ENCODE peak calls at places on chromosomes 3 and 15, in six cellular contexts. C is ovary, K is heart left ventricle, P is esophagus squamous epithelium, Z is suprapubic skin, N is K562. U is an unnamed sample. For H3K9me3, the result is how much of the 10 kb centered on the place peaks cover.

GRCh38 chr3:138861755-138862333 is 27.1 kb upstream of the PIK3CB start:
- DNase-seq in C (no peak), K (no peak), P (no peak), Z (no peak), N (no peak), U (no peak)

GRCh38 chr3:16147226-16147625 is 27.3 kb upstream of the GALNT15 start:
- DNase-seq in C (no peak), K (no peak), P (no peak), Z (no peak), N (no peak), U (no peak)

GRCh38 chr15:59199775-59200465 is 6.7 kb upstream of the LDHAL6B start:
- DNase-seq in C (no peak), K (no peak), P (no peak), Z (no peak), N (no peak), U (no peak)

GRCh38 chr3:37074178-37074577 is 80.9 kb downstream of the MLH1 start:
- DNase-seq in C (no peak), K (no peak), P (no peak), Z (no peak), N (no peak), U (no peak)

GRCh38 chr3:71514621-71515020 is 68.9 kb downstream of the FOXP1 start:
- DNase-seq in C (no peak), K (no peak), P (no peak), Z (no peak), N (no peak), U (no peak)

GRCh38 chr3:69324362-69325025 is 61.4 kb downstream of the FRMD4B start:
- DNase-seq in C (no peak), K (no peak), P (no peak), Z (no peak), N (no peak), U (no peak)

GRCh38 chr3:174317005-174317404 is 542.1 kb upstream of the NAALADL2 start:
- DNase-seq in C (no peak), K (no peak), P (no peak), Z (no peak), N (no peak), U (no peak)

GRCh38 chr3:175932586-175932985 is 1073.5 kb downstream of the NAALADL2 start:
- DNase-seq in C (no peak), K (no peak), P (no peak), Z (no peak), N (no peak), U (no peak)

GRCh38 chr3:111595239-111595638 is at the start of gene ZBED2:
- DNase-seq in C (no peak), K (no peak), P (no peak), Z (no peak), N (no peak), U (no peak)

GRCh38 chr3:140568842-140569520 is 108.9 kb upstream of the TRIM42 start:
- DNase-seq in C (peak), K (peak), P (no peak), Z (no peak), N (no peak), U (peak)

GRCh38 chr3:99250821-99251355 is 349.4 kb upstream of the DCBLD2 start:
- DNase-seq in C (no peak), K (no peak), P (no peak), Z (no peak), N (no peak), U (no peak)

GRCh38 chr15:90334304-90334731 is 17.8 kb upstream of the ZNF774 start:
- DNase-seq in C (no peak), K (no peak), P (no peak), Z (no peak), N (no peak), U (no peak)

GRCh38 chr15:60660290-60661051 is 181.5 kb upstream of the ICE2 start:
- DNase-seq in C (peak), K (no peak), P (no peak), Z (no peak), N (no peak), U (peak)

GRCh38 chr15:98753726-98754125 is 105.4 kb downstream of the IGF1R start:
- DNase-seq in C (no peak), K (no peak), P (no peak), Z (no peak), N (no peak), U (no peak)
- H3K27ac ChIP-seq in C (no peak), K (no peak), P (no peak), Z (no peak), N (no peak), U (no peak)

DNA sequence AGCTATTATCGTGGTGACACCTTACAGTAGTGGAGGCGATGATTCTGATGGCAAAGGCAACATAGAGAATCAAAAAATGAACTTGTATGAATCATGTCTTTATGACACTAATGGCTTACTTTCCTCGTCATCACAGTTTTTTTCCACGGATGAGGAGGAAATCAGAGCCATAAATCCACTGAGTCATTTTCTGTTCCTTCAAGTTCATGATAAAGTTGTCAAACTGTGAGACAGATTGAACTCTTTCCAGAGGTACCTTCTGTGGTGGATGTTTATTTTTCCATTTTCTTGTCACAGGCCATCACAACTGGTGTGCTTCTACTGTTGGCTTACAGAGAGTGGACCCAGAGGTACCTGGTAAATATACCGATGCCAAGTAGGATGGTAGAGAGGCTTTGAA is 8.5 kb downstream of the TMEM212 start:
- DNase-seq in C (no peak), K (no peak), P (no peak), Z (no peak), N (no peak), U (no peak)
- H3K9me3 ChIP-seq in C (under half), K (under half), P (under half), Z (under half), N (under half), U (under half)

GRCh38 chr15:63006032-63006878 is 36.3 kb upstream of the TPM1 start:
- DNase-seq in C (no peak), K (no peak), P (no peak), Z (no peak), N (no peak), U (no peak)
- H3K27ac ChIP-seq in C (no peak), K (peak), P (no peak), Z (no peak), N (no peak), U (no peak)

GRCh38 chr15:24747376-24747775 is 71.8 kb downstream of the NPAP1 start:
- DNase-seq in C (no peak), K (no peak), P (no peak), Z (no peak), N (no peak), U (no peak)

GRCh38 chr15:24746094-24746493 is 70.5 kb downstream of the NPAP1 start:
- DNase-seq in C (no peak), K (no peak), P (no peak), Z (no peak), N (no peak), U (no peak)

GRCh38 chr15:24752354-24752753 is 76.8 kb downstream of the NPAP1 start:
- DNase-seq in C (no peak), K (no peak), P (no peak), Z (no peak), N (no peak), U (no peak)

GRCh38 chr15:24745276-24745675 is 69.7 kb downstream of the NPAP1 start:
- DNase-seq in C (no peak), K (no peak), P (no peak), Z (no peak), N (no peak), U (no peak)

DNA sequence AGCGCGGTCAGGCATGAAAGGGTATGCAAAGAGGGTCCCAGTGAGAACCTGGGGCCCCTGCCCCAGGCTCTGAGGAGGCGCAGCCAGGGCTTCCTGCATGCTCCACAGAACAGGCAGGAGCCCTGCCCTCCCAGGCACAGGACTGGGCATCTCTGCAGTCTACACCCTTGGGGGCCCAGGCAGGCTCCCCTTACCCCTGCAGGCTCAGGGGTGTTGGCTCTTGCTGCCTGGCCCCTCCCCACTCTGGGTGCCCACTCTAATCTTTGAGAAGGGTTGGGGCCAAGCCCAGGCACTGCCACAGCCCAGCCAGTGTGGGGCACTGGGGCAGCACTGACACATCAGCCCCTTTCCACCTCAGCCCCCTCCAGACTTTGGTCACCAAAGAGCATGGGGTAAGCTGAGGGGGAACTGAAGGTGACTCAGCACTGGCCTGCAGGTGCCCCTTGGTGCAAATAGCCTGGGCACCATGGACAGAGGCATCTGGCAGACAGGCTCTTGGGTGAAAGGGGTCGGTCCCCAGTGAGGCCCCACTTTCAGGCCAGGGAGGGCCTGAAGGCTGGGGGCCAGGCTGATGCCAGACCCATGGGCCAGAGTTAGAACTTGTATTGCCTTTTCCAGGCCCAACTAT is 73.4 kb downstream of the NPAP1 start:
- DNase-seq in C (no peak), K (no peak), P (no peak), Z (no peak), N (no peak), U (no peak)
- H3K9me3 ChIP-seq in C (under half), K (under half), P (under half), Z (under half), N (under half), U (under half)

GRCh38 chr3:42020681-42021307 is 58.9 kb upstream of the ULK4 start:
- DNase-seq in C (no peak), K (no peak), P (no peak), Z (no peak), N (no peak), U (no peak)

GRCh38 chr3:42022355-42022754 is 60.5 kb upstream of the ULK4 start:
- DNase-seq in C (no peak), K (no peak), P (no peak), Z (no peak), N (no peak), U (no peak)

GRCh38 chr3:42024578-42025387 is 62.9 kb upstream of the ULK4 start:
- DNase-seq in C (no peak), K (no peak), P (no peak), Z (no peak), N (no peak), U (no peak)

GRCh38 chr3:42025388-42026138 is 63.7 kb upstream of the ULK4 start:
- DNase-seq in C (peak), K (peak), P (peak), Z (peak), N (peak), U (peak)

DNA sequence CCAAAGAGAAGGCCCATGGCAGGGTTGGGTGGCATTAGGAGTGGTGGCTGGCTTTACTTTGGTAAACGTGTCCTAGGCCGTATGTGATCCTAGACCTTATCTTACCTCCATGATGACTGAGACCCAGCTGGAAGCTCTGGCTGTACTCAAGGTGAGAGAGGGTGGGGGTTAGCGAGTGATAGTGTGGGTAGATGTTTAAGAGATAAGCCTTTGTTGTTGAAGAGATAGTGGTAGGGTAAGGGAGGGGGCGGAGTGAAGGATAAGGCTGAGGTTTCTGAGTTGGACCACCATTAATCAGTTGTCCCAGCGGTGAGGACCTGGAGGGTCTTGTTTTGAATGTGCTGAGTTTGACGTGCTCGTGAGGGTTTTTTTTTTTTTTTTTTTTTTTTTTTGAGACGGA is 61.5 kb upstream of the ULK4 start:
- DNase-seq in C (no peak), K (no peak), P (no peak), Z (no peak), N (no peak), U (no peak)
- H3K27ac ChIP-seq in C (no peak), K (peak), P (no peak), Z (no peak), N (no peak), U (no peak)

GRCh38 chr3:44734646-44735168 is 5.3 kb downstream of the ZNF501 start:
- DNase-seq in C (no peak), K (no peak), P (no peak), Z (no peak), N (no peak), U (no peak)

DNA sequence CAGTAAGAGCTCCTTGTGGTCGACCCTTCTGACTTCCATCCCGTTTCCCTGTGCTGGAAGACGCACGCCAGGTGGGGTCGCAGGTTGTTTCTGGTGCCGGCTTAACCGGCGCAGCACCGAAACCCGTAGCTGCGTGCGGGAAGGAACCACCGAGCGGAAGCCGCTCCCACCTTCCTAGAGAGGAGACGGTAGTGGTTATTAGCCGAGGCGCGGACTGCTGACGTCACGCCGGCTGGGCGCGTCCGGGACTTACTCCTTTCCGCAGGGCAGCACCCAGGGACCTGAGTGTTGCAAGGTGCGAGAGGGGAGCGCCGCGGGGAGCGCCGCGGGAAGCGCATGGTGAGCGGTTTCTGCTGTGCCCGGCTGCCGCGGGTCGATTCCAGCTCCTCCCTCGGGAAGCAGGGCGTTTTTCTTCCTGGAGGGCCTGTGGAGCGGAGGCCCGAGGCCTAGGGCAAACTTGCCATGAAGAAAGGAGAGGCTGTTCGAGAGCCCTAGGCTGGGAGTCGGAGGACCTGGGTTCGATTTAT is at the start of gene ZNF501:
- DNase-seq in C (peak), K (peak), P (peak), Z (peak), N (peak), U (peak)
- H3K9me3 ChIP-seq in C (under half), K (half or more), P (half or more), Z (half or more), N (under half), U (half or more)

GRCh38 chr15:52683585-52683984 is 4.4 kb upstream of the ATOSA start:
- DNase-seq in C (no peak), K (no peak), P (no peak), Z (no peak), N (peak), U (no peak)
- H3K27ac ChIP-seq in C (no peak), K (no peak), P (no peak), Z (no peak), N (no peak), U (no peak)

GRCh38 chr3:11000528-11000927 is 8.0 kb downstream of the SLC6A1 start:
- DNase-seq in C (no peak), K (no peak), P (no peak), Z (no peak), N (no peak), U (no peak)

GRCh38 chr3:10997196-10997595 is 4.6 kb downstream of the SLC6A1 start:
- DNase-seq in C (no peak), K (no peak), P (no peak), Z (no peak), N (no peak), U (no peak)

GRCh38 chr3:10996345-10997050 is 4.0 kb downstream of the SLC6A1 start:
- DNase-seq in C (no peak), K (no peak), P (no peak), Z (no peak), N (no peak), U (no peak)

GRCh38 chr3:10999516-10999915 is 7.0 kb downstream of the SLC6A1 start:
- DNase-seq in C (no peak), K (no peak), P (no peak), Z (no peak), N (no peak), U (no peak)

GRCh38 chr3:10998542-10998941 is 6.0 kb downstream of the SLC6A1 start:
- DNase-seq in C (no peak), K (no peak), P (no peak), Z (no peak), N (no peak), U (no peak)
- H3K9me3 ChIP-seq in C (under half), K (under half), P (under half), Z (under half), N (under half), U (under half)

GRCh38 chr15:76336254-76337046 is at the start of gene ISL2:
- DNase-seq in C (no peak), K (peak), P (peak), Z (peak), N (peak), U (no peak)
- H3K27ac ChIP-seq in C (no peak), K (no peak), P (peak), Z (no peak), N (peak), U (no peak)

U was measured in adrenal gland.